ENCODE peak calls at places on chromosomes 3 and 15, in five cellular contexts. X, J, K, Z and I are unnamed samples.

GRCh38 chr3:69422751-69423150 is 36.9 kb upstream of the FRMD4B start:
- DNase-seq in K (no peak), Z (no peak), X (no peak), J (no peak), I (no peak)

GRCh38 chr3:38039101-38039898 is at the start of gene DLEC1:
- DNase-seq in Z (peak), K (peak), X (no peak), J (no peak), I (peak)

GRCh38 chr3:149828390-149828789 is 15.4 kb downstream of the RNF13 start:
- DNase-seq in Z (no peak), J (no peak), K (no peak), X (no peak), I (no peak)

GRCh38 chr15:82597815-82598214 is 49.3 kb downstream of the CPEB1 start:
- DNase-seq in J (no peak), Z (no peak), X (no peak), K (no peak), I (no peak)

GRCh38 chr3:9512456-9513045 is 41.1 kb downstream of the LHFPL4 start:
- DNase-seq in K (no peak), X (no peak), Z (no peak), J (no peak), I (no peak)

GRCh38 chr3:143078883-143079282 is 40.7 kb upstream of the CHST2 start:
- DNase-seq in K (no peak), X (no peak), Z (no peak), J (no peak), I (no peak)

GRCh38 chr3:53819163-53819868 is 26.9 kb downstream of the CHDH start:
- DNase-seq in X (no peak), K (no peak), Z (no peak), J (no peak), I (no peak)

GRCh38 chr3:116050311-116050710 is 395.0 kb downstream of the LSAMP start:
- DNase-seq in X (no peak), K (no peak), Z (no peak), J (no peak), I (no peak)

GRCh38 chr3:196287066-196287404 is 491 bp downstream of the PCYT1A start:
- DNase-seq in Z (no peak), K (no peak), X (no peak), J (peak), I (peak)

GRCh38 chr3:54599741-54600140 is 328.1 kb downstream of the LRTM1 start:
- DNase-seq in X (no peak), J (no peak), K (no peak), Z (no peak), I (no peak)

GRCh38 chr3:151538706-151539403 is 78.0 kb upstream of the IGSF10 start:
- DNase-seq in Z (no peak), X (no peak), J (no peak), K (no peak), I (no peak)

GRCh38 chr3:31802981-31803380 is 178.1 kb downstream of the OSBPL10 start:
- DNase-seq in K (no peak), X (no peak), J (no peak), Z (no peak), I (peak)

GRCh38 chr15:92869977-92870644 is 30.0 kb upstream of the CHD2 start:
- DNase-seq in J (no peak), X (no peak), K (no peak), Z (no peak), I (no peak)

GRCh38 chr15:52924641-52925040 is 134.5 kb upstream of the ONECUT1 start:
- DNase-seq in X (no peak), J (no peak), Z (no peak), K (no peak), I (no peak)

GRCh38 chr3:188152660-188153497 is 1.1 kb upstream of the LPP start:
- DNase-seq in X (peak), Z (peak), K (peak), J (peak), I (no peak)

GRCh38 chr15:25783607-25784131 is 79.5 kb downstream of the ATP10A start:
- DNase-seq in J (no peak), K (no peak), Z (peak), X (no peak), I (peak)

GRCh38 chr3:112327371-112327951 is 5.5 kb upstream of the CD200 start:
- DNase-seq in J (no peak), X (peak), Z (no peak), K (peak), I (peak)

GRCh38 chr3:65830948-65831732 is 207.6 kb downstream of the MAGI1 start:
- DNase-seq in K (no peak), X (no peak), Z (no peak), J (no peak), I (no peak)

GRCh38 chr3:186651678-186652215 is 11.5 kb downstream of the FETUB start:
- DNase-seq in J (no peak), X (peak), Z (no peak), K (no peak), I (no peak)

GRCh38 chr15:39188930-39189329 is 391.9 kb upstream of the THBS1 start:
- DNase-seq in J (peak), X (no peak), K (no peak), Z (no peak), I (no peak)

GRCh38 chr3:149251186-149251585 is 29.6 kb upstream of the CP start:
- DNase-seq in K (no peak), J (no peak), Z (no peak), X (no peak), I (no peak)

GRCh38 chr3:158912188-158912587 is 110.3 kb downstream of the MFSD1 start:
- DNase-seq in J (no peak), Z (no peak), X (no peak), K (no peak), I (no peak)

GRCh38 chr3:170346481-170347125 is 10.9 kb upstream of the SKIL start:
- DNase-seq in J (no peak), Z (no peak), K (no peak), X (no peak), I (no peak)

GRCh38 chr15:39628131-39628482 is 47.2 kb downstream of the THBS1 start:
- DNase-seq in J (no peak), K (no peak), X (no peak), Z (no peak), I (no peak)

GRCh38 chr15:39232512-39232911 is 348.4 kb upstream of the THBS1 start:
- DNase-seq in K (no peak), X (no peak), Z (no peak), J (no peak), I (no peak)